ENCODE peak calls at places on chromosomes 11 and 22, in four cellular contexts. F, L, J and T are unnamed samples.

GRCh38 chr11:64900263-64900678 is 16.7 kb downstream of the ATG2A start:
- DNase-seq in F (no peak), L (no peak), J (no peak), T (no peak)

GRCh38 chr11:102751673-102752072 is 26.9 kb upstream of the MMP8 start:
- DNase-seq in F (no peak), L (no peak), J (no peak), T (no peak)

GRCh38 chr11:119618208-119618909 is 110.6 kb downstream of the NECTIN1 start:
- DNase-seq in F (no peak), L (no peak), J (peak), T (no peak)

GRCh38 chr11:63882555-63883242 is 34.3 kb downstream of the RCOR2 start:
- DNase-seq in F (no peak), L (no peak), J (no peak), T (peak)

GRCh38 chr11:61803889-61804647 is 11.4 kb downstream of the FEN1 start:
- DNase-seq in F (no peak), L (no peak), J (no peak), T (no peak)

GRCh38 chr22:24693359-24693758 is 81.2 kb downstream of the PIWIL3 start:
- DNase-seq in F (no peak), L (no peak), J (no peak), T (no peak)

GRCh38 chr11:64742087-64742939 is 1.6 kb downstream of the RASGRP2 start:
- DNase-seq in F (peak), L (no peak), J (no peak), T (peak)

GRCh38 chr11:129374993-129375721 is 491 bp upstream of the BARX2 start:
- DNase-seq in F (no peak), L (no peak), J (no peak), T (no peak)

GRCh38 chr22:30894371-30894740 is 74.2 kb downstream of the MORC2 start:
- DNase-seq in F (no peak), L (no peak), J (no peak), T (peak)

GRCh38 chr11:12542186-12542935 is 131.9 kb upstream of the TEAD1 start:
- DNase-seq in F (no peak), L (no peak), J (no peak), T (no peak)

GRCh38 chr11:26227311-26227710 is 104.6 kb upstream of the ANO3 start:
- DNase-seq in F (no peak), L (peak), J (peak), T (no peak)

GRCh38 chr11:66100272-66101037 is 30.4 kb downstream of the PACS1 start:
- DNase-seq in F (no peak), L (no peak), J (no peak), T (no peak)

GRCh38 chr11:33808228-33808828 is 34.0 kb upstream of the FBXO3 start:
- DNase-seq in F (peak), L (peak), J (peak), T (peak)

GRCh38 chr11:115104851-115105453 is 399.3 kb downstream of the CADM1 start:
- DNase-seq in F (no peak), L (no peak), J (no peak), T (no peak)

GRCh38 chr11:125842319-125842948 is 9.3 kb downstream of the PATE4 start:
- DNase-seq in F (no peak), L (no peak), J (no peak), T (no peak)

GRCh38 chr11:10892250-10892649 is 34.4 kb upstream of the ZBED5 start:
- DNase-seq in F (no peak), L (no peak), J (no peak), T (no peak)

GRCh38 chr11:10895285-10895684 is 37.4 kb upstream of the ZBED5 start:
- DNase-seq in F (no peak), L (no peak), J (no peak), T (no peak)

GRCh38 chr11:10894666-10895065 is 36.8 kb upstream of the ZBED5 start:
- DNase-seq in F (peak), L (no peak), J (no peak), T (no peak)

GRCh38 chr11:10891321-10891720 is 33.5 kb upstream of the ZBED5 start:
- DNase-seq in F (no peak), L (no peak), J (no peak), T (no peak)

DNA sequence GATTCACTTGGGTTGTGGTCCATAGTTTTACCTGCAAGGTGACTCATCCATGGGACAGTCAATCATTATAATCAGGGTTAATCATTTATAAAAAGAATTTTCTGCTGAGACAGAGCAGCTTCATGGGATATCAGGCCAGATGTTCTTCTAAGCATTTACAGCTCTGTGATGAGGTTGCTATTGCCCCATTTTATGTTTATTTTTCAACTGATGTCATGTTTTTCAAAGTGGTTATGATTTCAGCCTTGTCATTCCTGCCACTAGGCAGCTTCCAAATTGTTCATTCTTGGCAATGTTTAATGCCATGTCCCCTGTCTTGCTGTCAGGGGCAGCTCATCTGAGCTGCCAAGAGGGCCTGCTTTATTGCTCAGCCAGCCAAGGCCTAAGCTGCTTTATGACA is 35.9 kb upstream of the ZBED5 start:
- DNase-seq in F (no peak), L (no peak), J (peak), T (no peak)
- TF ChIP-seq JUND in F (no peak), L (no peak), J (no peak), T (no peak)

GRCh38 chr22:40593460-40594273 is 42.9 kb downstream of the MRTFA start:
- DNase-seq in F (peak), L (peak), J (peak), T (no peak)

GRCh38 chr22:40594346-40594745 is 42.2 kb downstream of the MRTFA start:
- DNase-seq in F (no peak), L (no peak), J (no peak), T (no peak)

GRCh38 chr22:40594924-40595323 is 41.6 kb downstream of the MRTFA start:
- DNase-seq in F (no peak), L (no peak), J (peak), T (no peak)

GRCh38 chr22:40595497-40596234 is 40.9 kb downstream of the MRTFA start:
- DNase-seq in F (no peak), L (no peak), J (no peak), T (no peak)

GRCh38 chr22:40592352-40593113 is 44.0 kb downstream of the MRTFA start:
- DNase-seq in F (no peak), L (peak), J (no peak), T (no peak)
- TF ChIP-seq CREB1 in F (no peak), L (no peak), J (no peak), T (no peak)

GRCh38 chr22:20138417-20138738 is 6.8 kb downstream of the ZDHHC8 start:
- DNase-seq in F (no peak), L (no peak), J (no peak), T (no peak)
- TF ChIP-seq CTCF in F (peak), L (no peak), J (no peak), T (no peak)

GRCh38 chr22:46354176-46354992 is 18.9 kb downstream of the TRMU start:
- DNase-seq in F (no peak), L (no peak), J (no peak), T (no peak)
- TF ChIP-seq JUND in F (no peak), L (no peak), J (no peak), T (no peak)

DNA sequence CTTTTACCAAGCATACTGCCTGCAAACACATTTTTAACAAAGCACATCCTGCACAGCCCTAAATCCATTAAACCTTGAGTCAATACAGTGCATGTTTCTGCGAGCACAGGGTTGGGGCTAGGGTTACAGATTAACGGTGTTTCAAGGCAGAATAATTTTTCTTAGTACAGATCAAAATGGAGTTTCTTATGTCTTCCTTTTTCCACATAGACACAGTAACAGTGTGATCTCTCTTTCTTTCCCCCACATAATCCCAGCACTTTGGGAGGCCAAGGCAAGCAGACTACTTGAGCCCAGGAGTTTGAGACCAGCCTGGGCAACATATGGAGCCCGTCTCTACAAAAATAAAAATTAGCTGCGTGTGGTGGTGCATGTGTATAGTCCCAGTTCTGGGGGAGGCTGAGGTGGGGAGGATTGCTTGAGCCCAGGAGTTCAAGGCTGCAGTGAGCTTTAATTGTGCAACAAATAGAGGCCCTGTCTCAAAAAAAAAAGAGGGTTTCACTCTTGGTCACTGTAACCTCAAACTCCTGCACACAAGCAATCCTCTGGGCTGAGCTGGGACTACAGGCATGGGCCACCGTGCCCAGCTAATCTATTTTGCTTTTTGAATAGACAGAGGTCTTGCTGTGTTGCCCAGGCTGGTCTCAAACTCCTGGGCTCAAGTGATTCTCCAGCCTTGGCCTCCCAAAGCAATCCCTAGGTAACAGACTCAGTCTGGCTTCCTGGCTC is 19.7 kb upstream of the SLC3A2 start:
- DNase-seq in F (no peak), L (no peak), J (no peak), T (no peak)
- TF ChIP-seq CREB1 in F (no peak), L (no peak), J (no peak), T (no peak)

DNA sequence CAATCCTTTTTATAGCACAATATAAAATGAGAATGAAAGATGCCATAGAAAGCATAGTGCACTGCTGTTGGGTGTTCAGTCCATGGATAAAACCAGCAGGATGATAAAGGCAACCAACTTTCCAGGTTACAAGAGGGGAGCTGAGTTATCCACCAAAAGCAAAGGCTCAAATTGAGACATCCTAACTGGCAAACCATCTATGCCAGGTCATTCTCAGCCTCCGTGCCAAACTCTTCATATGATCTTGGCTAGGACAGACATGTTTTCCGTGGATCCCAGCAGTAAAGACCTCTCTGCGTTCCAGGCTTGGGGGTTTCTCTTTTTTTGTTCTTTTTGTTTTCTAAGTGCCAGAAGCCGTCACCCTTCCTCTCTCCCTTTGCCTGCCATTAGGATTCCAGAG is 7.3 kb upstream of the APOA1 start:
- DNase-seq in F (no peak), L (no peak), J (no peak), T (no peak)
- TF ChIP-seq CTCF in F (no peak), L (no peak), J (no peak), T (no peak)

GRCh38 chr11:41997860-41998259 is 538.4 kb upstream of the LRRC4C start:
- DNase-seq in F (no peak), L (no peak), J (no peak), T (no peak)
- TF ChIP-seq JUND in F (no peak), L (no peak), J (no peak), T (no peak)

GRCh38 chr11:116317212-116317611 is 455.6 kb downstream of the BUD13 start:
- DNase-seq in F (no peak), L (no peak), J (no peak), T (no peak)
- TF ChIP-seq CREB1 in F (no peak), L (no peak), J (no peak), T (no peak)

GRCh38 chr11:79206951-79207350 is 233.9 kb downstream of the TENM4 start:
- DNase-seq in F (no peak), L (no peak), J (no peak), T (no peak)
- TF ChIP-seq CTCF in F (no peak), L (no peak), J (no peak), T (peak)